ENCODE peak calls at places on chromosomes 13 and 19, in seven cellular contexts. One of them, this sample, is unnamed.
A peak's percentile ranks its signal among the peaks of the same experiment; 100 is the strongest.

GRCh38 chr13:110575322-110576069 is 14.0 kb upstream of the RAB20 start:
- DNase-seq in KBM-7: peak; percentile 76
- DNase-seq in HAP-1: no peak
- DNase-seq in activated CD8-positive, alpha-beta memory T cell treated with anti-CD3 and anti-CD28 coated beads, Interleukin-2, amount 50 U/mL, for 48 hours: no peak
- DNase-seq in kidney epithelial cell: no peak
- DNase-seq in A673: no peak
- DNase-seq in CD8-positive, alpha-beta T cell: no peak
- DNase-seq in this sample: peak; percentile 34

GRCh38 chr13:30847697-30848307 is 58.3 kb upstream of the MEDAG start:
- DNase-seq in KBM-7: no peak
- DNase-seq in HAP-1: no peak
- DNase-seq in activated CD8-positive, alpha-beta memory T cell treated with anti-CD3 and anti-CD28 coated beads, Interleukin-2, amount 50 U/mL, for 48 hours: no peak
- DNase-seq in kidney epithelial cell: peak; percentile 81
- DNase-seq in A673: peak; percentile 95
- DNase-seq in CD8-positive, alpha-beta T cell: no peak
- DNase-seq in this sample: no peak

GRCh38 chr19:42251572-42251990 is 3.3 kb downstream of the ERF start:
- DNase-seq in KBM-7: no peak
- DNase-seq in HAP-1: no peak
- DNase-seq in activated CD8-positive, alpha-beta memory T cell treated with anti-CD3 and anti-CD28 coated beads, Interleukin-2, amount 50 U/mL, for 48 hours: no peak
- DNase-seq in kidney epithelial cell: no peak
- DNase-seq in A673: peak; percentile 22
- DNase-seq in CD8-positive, alpha-beta T cell: no peak
- DNase-seq in this sample: no peak

GRCh38 chr19:55481148-55482127 is 3.5 kb upstream of the NAT14 start:
- DNase-seq in KBM-7: no peak
- DNase-seq in HAP-1: no peak
- DNase-seq in activated CD8-positive, alpha-beta memory T cell treated with anti-CD3 and anti-CD28 coated beads, Interleukin-2, amount 50 U/mL, for 48 hours: no peak
- DNase-seq in kidney epithelial cell: no peak
- DNase-seq in A673: no peak
- DNase-seq in CD8-positive, alpha-beta T cell: no peak
- DNase-seq in this sample: no peak

GRCh38 chr13:31380728-31381127 is 181.0 kb downstream of the B3GLCT start:
- DNase-seq in KBM-7: no peak
- DNase-seq in HAP-1: peak; percentile 12
- DNase-seq in activated CD8-positive, alpha-beta memory T cell treated with anti-CD3 and anti-CD28 coated beads, Interleukin-2, amount 50 U/mL, for 48 hours: no peak
- DNase-seq in kidney epithelial cell: no peak
- DNase-seq in A673: peak; percentile 4
- DNase-seq in CD8-positive, alpha-beta T cell: no peak
- DNase-seq in this sample: peak; percentile 5

GRCh38 chr13:98977568-98978270 is at the start of gene DOCK9:
- DNase-seq in KBM-7: no peak
- DNase-seq in HAP-1: peak; percentile 65
- DNase-seq in activated CD8-positive, alpha-beta memory T cell treated with anti-CD3 and anti-CD28 coated beads, Interleukin-2, amount 50 U/mL, for 48 hours: no peak
- DNase-seq in kidney epithelial cell: peak; percentile 52
- DNase-seq in A673: no peak
- DNase-seq in CD8-positive, alpha-beta T cell: no peak
- DNase-seq in this sample: peak; percentile 26

GRCh38 chr13:37534181-37534580 is 64.4 kb downstream of the POSTN start:
- DNase-seq in KBM-7: no peak
- DNase-seq in HAP-1: no peak
- DNase-seq in activated CD8-positive, alpha-beta memory T cell treated with anti-CD3 and anti-CD28 coated beads, Interleukin-2, amount 50 U/mL, for 48 hours: no peak
- DNase-seq in kidney epithelial cell: no peak
- DNase-seq in A673: peak; percentile 16
- DNase-seq in CD8-positive, alpha-beta T cell: no peak
- DNase-seq in this sample: no peak

GRCh38 chr19:54448037-54448773 is 794 bp upstream of the LENG8 start:
- DNase-seq in KBM-7: peak; percentile 69
- DNase-seq in HAP-1: peak; percentile 69
- DNase-seq in activated CD8-positive, alpha-beta memory T cell treated with anti-CD3 and anti-CD28 coated beads, Interleukin-2, amount 50 U/mL, for 48 hours: peak; percentile 77
- DNase-seq in kidney epithelial cell: no peak
- DNase-seq in A673: peak; percentile 60
- DNase-seq in CD8-positive, alpha-beta T cell: peak; percentile 46
- DNase-seq in this sample: peak; percentile 63

GRCh38 chr19:42512743-42513304 is 15.5 kb downstream of the CEACAM1 start:
- DNase-seq in KBM-7: no peak
- DNase-seq in HAP-1: no peak
- DNase-seq in activated CD8-positive, alpha-beta memory T cell treated with anti-CD3 and anti-CD28 coated beads, Interleukin-2, amount 50 U/mL, for 48 hours: no peak
- DNase-seq in kidney epithelial cell: no peak
- DNase-seq in A673: peak; percentile 76
- DNase-seq in CD8-positive, alpha-beta T cell: no peak
- DNase-seq in this sample: no peak

GRCh38 chr13:89199138-89199537 is 1528.0 kb downstream of the SLITRK5 start:
- DNase-seq in KBM-7: no peak
- DNase-seq in HAP-1: no peak
- DNase-seq in activated CD8-positive, alpha-beta memory T cell treated with anti-CD3 and anti-CD28 coated beads, Interleukin-2, amount 50 U/mL, for 48 hours: no peak
- DNase-seq in kidney epithelial cell: no peak
- DNase-seq in A673: peak; percentile 37
- DNase-seq in CD8-positive, alpha-beta T cell: no peak
- DNase-seq in this sample: no peak

GRCh38 chr19:38148337-38148736 is 75.7 kb downstream of the DPF1 start:
- DNase-seq in KBM-7: no peak
- DNase-seq in HAP-1: no peak
- DNase-seq in activated CD8-positive, alpha-beta memory T cell treated with anti-CD3 and anti-CD28 coated beads, Interleukin-2, amount 50 U/mL, for 48 hours: no peak
- DNase-seq in kidney epithelial cell: no peak
- DNase-seq in A673: no peak
- DNase-seq in CD8-positive, alpha-beta T cell: no peak
- DNase-seq in this sample: no peak